ENCODE peak calls at places on chromosomes 2 and 18, in eight cellular contexts. B is hepatic stellate cell; L is NT2/D1; F is stimulated activated CD4-positive, alpha-beta T cell treated with anti-CD3 and anti-CD28 coated beads, Interleukin-1b, Interleukin-23, amount 100 ng/mL, for 24 hours; W is HTR-8/SVneo; A is AG09319; G is GF-D8; I is DMS153. H is an unnamed sample.

GRCh38 chr18:12373032-12373770 is 3.8 kb downstream of the AFG3L2 start:
- DNase-seq in B (no peak), L (no peak), F (no peak), W (no peak), A (no peak), G (peak; percentile 58), I (no peak), H (no peak)

GRCh38 chr18:845152-845819 is 33.2 kb upstream of the YES1 start:
- DNase-seq in B (peak; percentile 22), L (no peak), F (no peak), W (peak; percentile 37), A (peak; percentile 80), G (peak; percentile 58), I (no peak), H (no peak)

GRCh38 chr2:232781765-232782164 is 5.4 kb upstream of the KCNJ13 start:
- DNase-seq in B (no peak), L (no peak), F (no peak), W (peak; percentile 12), A (peak; percentile 69), G (no peak), I (no peak), H (peak; percentile 8)

GRCh38 chr2:26986576-26986975 is 16.1 kb downstream of the MAPRE3 start:
- DNase-seq in B (no peak), L (no peak), F (no peak), W (no peak), A (no peak), G (no peak), I (no peak), H (no peak)

GRCh38 chr2:142914507-142915313 is 37.2 kb downstream of the KYNU start:
- DNase-seq in B (no peak), L (peak; percentile 39), F (no peak), W (no peak), A (no peak), G (no peak), I (no peak), H (no peak)

GRCh38 chr18:51988277-51988676 is 351.7 kb upstream of the DCC start:
- DNase-seq in B (no peak), L (no peak), F (no peak), W (no peak), A (no peak), G (no peak), I (no peak), H (no peak)

GRCh38 chr2:72917138-72917874 is at the start of gene EMX1:
- DNase-seq in B (peak; percentile 9), L (no peak), F (peak; percentile 39), W (no peak), A (no peak), G (no peak), I (peak; percentile 68), H (no peak)

GRCh38 chr2:240333985-240334384 is 101.5 kb upstream of the GPC1 start:
- DNase-seq in B (no peak), L (no peak), F (no peak), W (no peak), A (no peak), G (no peak), I (no peak), H (no peak)

GRCh38 chr2:48189552-48190228 is 283.4 kb upstream of the FBXO11 start:
- DNase-seq in B (no peak), L (no peak), F (no peak), W (no peak), A (no peak), G (no peak), I (no peak), H (no peak)

GRCh38 chr2:167480232-167480985 is 592.1 kb downstream of the XIRP2 start:
- DNase-seq in B (no peak), L (no peak), F (no peak), W (no peak), A (no peak), G (no peak), I (no peak), H (no peak)

GRCh38 chr18:58400337-58400885 is 228.5 kb downstream of the ALPK2 start:
- DNase-seq in B (no peak), L (no peak), F (peak; percentile 21), W (no peak), A (peak; percentile 56), G (no peak), I (peak; percentile 31), H (no peak)

GRCh38 chr2:239118675-239119211 is 270.9 kb downstream of the TWIST2 start:
- DNase-seq in B (no peak), L (no peak), F (no peak), W (no peak), A (no peak), G (no peak), I (no peak), H (no peak)